ENCODE peak calls at places on chromosome 18, in five cellular contexts. G is stimulated activated CD4-positive, alpha-beta T cell treated with anti-CD3 and anti-CD28 coated beads, Interleukin-2, amount 100 ng/mL, for 48 hours; U is LoVo; C is upper lobe of right lung; I is kidney. E is an unnamed sample.

GRCh38 chr18:23667114-23667513 is 4.4 kb upstream of the ANKRD29 start:
- DNase-seq in I (no peak), G (no peak), C (no peak), U (no peak), E (no peak)

GRCh38 chr18:55420977-55421611 is 166.9 kb downstream of the TCF4 start:
- DNase-seq in I (no peak), U (no peak), G (no peak), C (no peak), E (no peak)

GRCh38 chr18:53864758-53865157 is 359.7 kb downstream of the MBD2 start:
- DNase-seq in G (no peak), I (no peak), C (no peak), U (no peak), E (no peak)

GRCh38 chr18:48600046-48600745 is 61.4 kb downstream of the CTIF start:
- DNase-seq in U (no peak), I (peak), C (no peak), G (no peak), E (no peak)

GRCh38 chr18:29076645-29077044 is 899.7 kb upstream of the CDH2 start:
- DNase-seq in C (no peak), G (no peak), I (no peak), U (no peak), E (no peak)

GRCh38 chr18:7914834-7915670 is 347.9 kb downstream of the PTPRM start:
- DNase-seq in C (no peak), G (no peak), I (no peak), U (no peak), E (no peak)

GRCh38 chr18:10111944-10112343 is 198.1 kb downstream of the VAPA start:
- DNase-seq in I (no peak), G (no peak), C (no peak), U (no peak), E (no peak)

GRCh38 chr18:36366994-36367839 is 69.7 kb downstream of the FHOD3 start:
- DNase-seq in I (no peak), C (no peak), U (no peak), G (no peak), E (no peak)

GRCh38 chr18:41150316-41150715 is 804.7 kb upstream of the PIK3C3 start:
- DNase-seq in I (no peak), C (no peak), U (no peak), G (no peak), E (no peak)

GRCh38 chr18:24799176-24799575 is 338.7 kb downstream of the HRH4 start:
- DNase-seq in C (no peak), G (no peak), U (no peak), I (no peak), E (no peak)

GRCh38 chr18:27491772-27492171 is 306.7 kb upstream of the CHST9 start:
- DNase-seq in I (no peak), G (no peak), U (no peak), C (no peak), E (no peak)

GRCh38 chr18:57447154-57447621 is 12.0 kb downstream of the ONECUT2 start:
- DNase-seq in I (no peak), U (no peak), G (no peak), C (no peak), E (peak)

GRCh38 chr18:961644-962355 is 57.1 kb downstream of the ADCYAP1 start:
- DNase-seq in I (peak), G (peak), U (peak), C (no peak), E (peak)

GRCh38 chr18:22175326-22175725 is 5.9 kb downstream of the GATA6 start:
- DNase-seq in U (no peak), I (no peak), G (no peak), C (no peak), E (no peak)